ENCODE peak calls at places on chromosomes 7 and 10, in ten cellular contexts. C is neural crest cell, E is esophagus muscularis mucosa, H is hepatocyte, P is MM.1S, Z is HFFc6, I is right atrium auricular region, Q is RWPE1, K is AG09319, X is nephron progenitor cell. F is an unnamed sample.

GRCh38 chr7:518630-519428 is 817 bp downstream of the PDGFA start:
- DNase-seq in C (peak), E (peak), H (peak), P (no peak), Z (peak), I (peak), Q (no peak), K (no peak), X (peak), F (no peak)

GRCh38 chr7:139224219-139224618 is 6.8 kb upstream of the UBN2 start:
- DNase-seq in C (no peak), E (no peak), H (no peak), P (no peak), Z (no peak), I (no peak), Q (no peak), K (no peak), X (no peak), F (no peak)

GRCh38 chr10:9157656-9158055 is 1103.2 kb downstream of the GATA3 start:
- DNase-seq in C (no peak), E (no peak), H (no peak), P (no peak), Z (no peak), I (no peak), Q (no peak), K (no peak), X (no peak), F (no peak)

GRCh38 chr7:84389242-84389641 is 194.7 kb upstream of the SEMA3A start:
- DNase-seq in C (no peak), E (no peak), H (no peak), P (peak), Z (no peak), I (no peak), Q (no peak), K (no peak), X (no peak), F (no peak)

GRCh38 chr10:15168296-15168780 is at the start of gene NMT2:
- DNase-seq in C (peak), E (no peak), H (no peak), P (peak), Z (peak), I (peak), Q (no peak), K (no peak), X (no peak), F (no peak)

GRCh38 chr10:88725798-88726197 is 19.7 kb downstream of the LIPK start:
- DNase-seq in C (no peak), E (no peak), H (no peak), P (peak), Z (no peak), I (no peak), Q (no peak), K (no peak), X (no peak), F (no peak)

GRCh38 chr10:9819756-9820494 is 1197.7 kb upstream of the CELF2 start:
- DNase-seq in C (no peak), E (no peak), H (no peak), P (no peak), Z (no peak), I (no peak), Q (no peak), K (no peak), X (no peak), F (no peak)

GRCh38 chr7:28804157-28804556 is 154.0 kb downstream of the TRIL start:
- DNase-seq in C (no peak), E (no peak), H (no peak), P (no peak), Z (no peak), I (no peak), Q (no peak), K (no peak), X (no peak), F (no peak)

GRCh38 chr10:18675069-18675801 is 16.0 kb downstream of the ARL5B start:
- DNase-seq in C (no peak), E (no peak), H (no peak), P (no peak), Z (no peak), I (no peak), Q (no peak), K (no peak), X (no peak), F (no peak)

GRCh38 chr7:55250313-55250712 is 114.8 kb upstream of the LANCL2 start:
- DNase-seq in C (peak), E (peak), H (peak), P (no peak), Z (no peak), I (peak), Q (peak), K (no peak), X (no peak), F (peak)

GRCh38 chr10:103578782-103579382 is 85.4 kb downstream of the NEURL1 start:
- DNase-seq in C (no peak), E (no peak), H (peak), P (peak), Z (no peak), I (no peak), Q (no peak), K (no peak), X (no peak), F (no peak)

GRCh38 chr7:85111761-85112160 is 75.1 kb downstream of the SEMA3D start:
- DNase-seq in C (no peak), E (no peak), H (no peak), P (no peak), Z (no peak), I (no peak), Q (no peak), K (no peak), X (no peak), F (no peak)

GRCh38 chr10:24762966-24763623 is 39.4 kb upstream of the ARHGAP21 start:
- DNase-seq in C (no peak), E (no peak), H (no peak), P (no peak), Z (peak), I (no peak), Q (peak), K (no peak), X (no peak), F (no peak)

GRCh38 chr10:78432582-78432981 is 398.9 kb downstream of the RPS24 start:
- DNase-seq in C (no peak), E (no peak), H (no peak), P (no peak), Z (no peak), I (no peak), Q (no peak), K (no peak), X (no peak), F (no peak)

GRCh38 chr10:132938472-132939329 is 3.7 kb downstream of the CFAP46 start:
- DNase-seq in C (no peak), E (no peak), H (peak), P (no peak), Z (no peak), I (no peak), Q (no peak), K (no peak), X (peak), F (no peak)
- TF ChIP-seq CTCF in C (peak), E (no peak), H (peak), P (peak), Z (peak), I (no peak), Q (peak), K (peak), X (peak), F (peak)

DNA sequence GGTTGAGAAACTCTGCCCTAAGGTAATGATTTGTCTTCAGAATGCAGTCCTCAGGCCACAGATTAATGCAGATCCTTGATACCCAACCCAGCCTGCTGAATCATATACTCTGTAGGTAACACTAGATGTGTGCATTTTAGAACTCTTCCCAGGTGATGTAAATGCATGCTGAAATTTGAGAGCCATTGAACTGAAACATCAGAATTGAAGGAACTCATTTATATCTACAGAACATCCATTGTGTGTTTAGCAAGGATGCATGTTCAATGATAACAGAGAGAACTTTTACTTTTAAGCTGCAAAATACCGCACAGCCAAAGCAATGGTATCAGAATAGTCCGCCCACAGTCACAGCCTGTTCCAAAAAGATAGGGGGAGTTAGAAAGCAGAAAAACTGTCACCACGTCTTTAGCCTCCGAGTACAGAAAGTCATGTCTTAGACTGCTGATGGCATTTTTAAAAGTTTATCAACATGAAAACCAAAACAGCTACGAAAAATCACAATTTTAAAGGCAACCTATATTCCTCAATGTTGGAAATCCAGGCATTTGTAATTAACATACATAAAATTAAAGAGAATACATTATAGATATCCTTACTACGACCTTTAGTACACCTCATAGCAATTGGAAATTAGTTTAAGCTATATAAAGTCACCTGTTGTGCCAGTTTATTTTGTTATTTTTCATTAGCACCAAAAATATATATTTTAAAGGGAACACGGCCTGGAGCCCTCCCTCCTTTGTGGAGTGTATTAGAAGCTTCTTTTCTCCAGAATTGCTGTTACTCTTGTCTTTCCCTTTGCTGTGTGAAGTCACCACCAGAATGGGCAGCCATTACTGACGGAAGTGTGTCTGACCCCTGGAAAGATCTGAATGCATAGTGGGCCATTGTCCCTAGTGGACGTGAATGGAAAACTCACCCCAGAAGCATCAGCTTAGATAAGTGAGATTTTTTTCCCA is 65.8 kb upstream of the PRKAR2B start:
- DNase-seq in C (no peak), E (no peak), H (no peak), P (no peak), Z (no peak), I (no peak), Q (no peak), K (no peak), X (no peak), F (no peak)
- TF ChIP-seq CTCF in C (no peak), E (no peak), H (peak), P (no peak), Z (peak), I (no peak), Q (no peak), K (no peak), X (peak), F (peak)

DNA sequence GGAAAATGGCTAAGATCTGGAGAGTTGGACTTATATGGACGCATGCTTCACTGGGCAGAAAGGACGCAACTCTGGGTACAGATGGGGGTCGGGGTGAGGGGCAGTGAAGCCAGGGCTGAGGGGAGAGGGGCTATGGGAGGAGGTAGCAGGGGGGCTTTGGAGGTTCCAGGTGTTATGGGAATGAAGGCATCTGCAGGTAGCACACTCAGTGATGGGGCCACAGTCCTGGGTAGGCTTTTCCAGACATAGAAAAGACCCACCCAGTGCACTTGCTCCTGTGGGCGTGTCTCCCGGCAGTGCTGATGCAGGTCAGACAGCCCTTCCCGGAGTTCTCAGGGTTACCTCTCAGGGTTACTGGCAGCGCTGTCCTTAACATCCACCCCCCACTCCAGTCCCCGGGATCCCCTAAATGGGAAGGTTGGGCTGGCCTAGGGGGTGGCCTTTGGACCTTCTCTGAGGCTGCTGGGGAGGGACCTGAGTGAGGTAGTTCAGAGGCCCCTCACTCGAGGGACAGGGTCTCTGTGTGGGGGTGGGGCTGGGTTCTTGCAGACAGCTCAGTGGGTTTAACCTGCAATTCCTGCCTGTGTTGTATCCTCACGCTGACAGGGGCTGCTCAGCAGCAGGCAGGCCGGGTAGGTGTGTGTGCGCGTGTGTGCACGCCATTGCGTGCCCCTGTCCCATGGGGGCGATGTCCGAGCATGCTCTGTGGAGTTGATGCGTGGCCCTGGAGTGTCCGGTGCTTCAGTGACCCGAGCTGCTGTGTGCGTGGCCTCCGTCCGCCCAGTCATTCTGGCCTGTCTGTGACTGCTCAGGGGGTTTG is 6.2 kb downstream of the ZYX start:
- DNase-seq in C (no peak), E (no peak), H (no peak), P (no peak), Z (no peak), I (no peak), Q (no peak), K (no peak), X (no peak), F (no peak)
- TF ChIP-seq CTCF in C (no peak), E (no peak), H (no peak), P (no peak), Z (peak), I (no peak), Q (no peak), K (no peak), X (no peak), F (no peak)

GRCh38 chr7:104983620-104984539 is 30.1 kb upstream of the KMT2E start:
- DNase-seq in C (peak), E (peak), H (peak), P (peak), Z (peak), I (peak), Q (peak), K (no peak), X (peak), F (peak)
- TF ChIP-seq CTCF in C (peak), E (peak), H (peak), P (peak), Z (peak), I (peak), Q (peak), K (peak), X (no peak), F (peak)